ENCODE peak calls at places on chromosomes 16 and 17, in five cellular contexts. One of them, this sample, is unnamed. For H3K36me3 and H3K27me3, the result is how much of the 10 kb centered on the place peaks cover.

GRCh38 chr16:66342294-66342900 is 24.1 kb upstream of the CDH5 start:
- DNase-seq in prostate gland: no peak
- DNase-seq in fibroblast of lung: no peak
- DNase-seq in endodermal cell: peak
- DNase-seq in neural progenitor cell: peak
- DNase-seq in this sample: peak

GRCh38 chr17:34300652-34301390 is 15.3 kb downstream of the CCL11 start:
- DNase-seq in fibroblast of lung: peak
- DNase-seq in neural progenitor cell: no peak
- DNase-seq in prostate gland: no peak
- DNase-seq in endodermal cell: no peak
- DNase-seq in this sample: no peak

GRCh38 chr16:65414284-65414984 is 292.6 kb upstream of the CDH11 start:
- DNase-seq in prostate gland: no peak
- DNase-seq in fibroblast of lung: peak
- DNase-seq in endodermal cell: no peak
- DNase-seq in neural progenitor cell: no peak
- DNase-seq in this sample: no peak

GRCh38 chr16:17063156-17063555 is 407.6 kb downstream of the XYLT1 start:
- DNase-seq in fibroblast of lung: no peak
- DNase-seq in endodermal cell: no peak
- DNase-seq in prostate gland: no peak
- DNase-seq in neural progenitor cell: no peak
- DNase-seq in this sample: no peak

GRCh38 chr16:49460786-49461470 is 87.3 kb downstream of the C16orf78 start:
- DNase-seq in fibroblast of lung: no peak
- DNase-seq in neural progenitor cell: no peak
- DNase-seq in prostate gland: no peak
- DNase-seq in endodermal cell: peak
- DNase-seq in this sample: no peak

GRCh38 chr17:76147211-76148014 is 6.4 kb upstream of the FOXJ1 start:
- DNase-seq in fibroblast of lung: peak
- DNase-seq in prostate gland: no peak
- DNase-seq in endodermal cell: peak
- DNase-seq in neural progenitor cell: no peak
- DNase-seq in this sample: peak

GRCh38 chr17:67707442-67707841 is 10.3 kb upstream of the NOL11 start:
- DNase-seq in endodermal cell: no peak
- DNase-seq in neural progenitor cell: no peak
- DNase-seq in prostate gland: no peak
- DNase-seq in fibroblast of lung: no peak
- DNase-seq in this sample: no peak

GRCh38 chr16:84888450-84888849 is 68.7 kb downstream of the CRISPLD2 start:
- DNase-seq in prostate gland: no peak
- DNase-seq in fibroblast of lung: no peak
- DNase-seq in endodermal cell: no peak
- DNase-seq in neural progenitor cell: no peak
- DNase-seq in this sample: no peak

GRCh38 chr17:40035162-40035559 is 19.0 kb downstream of the MED24 start:
- DNase-seq in fibroblast of lung: peak
- DNase-seq in prostate gland: no peak
- DNase-seq in neural progenitor cell: peak
- DNase-seq in endodermal cell: peak
- DNase-seq in this sample: peak

GRCh38 chr16:84543253-84543652 is 38.8 kb upstream of the MEAK7 start:
- DNase-seq in fibroblast of lung: no peak
- DNase-seq in neural progenitor cell: no peak
- DNase-seq in endodermal cell: no peak
- DNase-seq in prostate gland: no peak
- DNase-seq in this sample: no peak

GRCh38 chr17:75876938-75877751 is 1.2 kb downstream of the TRIM47 start:
- DNase-seq in endodermal cell: peak
- DNase-seq in prostate gland: peak
- DNase-seq in fibroblast of lung: peak
- DNase-seq in neural progenitor cell: peak
- DNase-seq in this sample: peak

GRCh38 chr16:87636050-87636684 is 33.9 kb downstream of the JPH3 start:
- DNase-seq in prostate gland: peak
- DNase-seq in fibroblast of lung: peak
- DNase-seq in endodermal cell: peak
- DNase-seq in neural progenitor cell: peak
- DNase-seq in this sample: peak

GRCh38 chr16:83552193-83552592 is 255.6 kb upstream of the HSBP1 start:
- DNase-seq in prostate gland: no peak
- DNase-seq in neural progenitor cell: no peak
- DNase-seq in endodermal cell: no peak
- DNase-seq in fibroblast of lung: peak
- DNase-seq in this sample: no peak

GRCh38 chr17:34139996-34140395 is 115.1 kb upstream of the CCL2 start:
- DNase-seq in prostate gland: no peak
- DNase-seq in fibroblast of lung: no peak
- DNase-seq in neural progenitor cell: peak
- DNase-seq in endodermal cell: no peak
- DNase-seq in this sample: no peak

GRCh38 chr17:78257810-78258322 is 26.4 kb downstream of the TMEM235 start:
- DNase-seq in neural progenitor cell: no peak
- DNase-seq in fibroblast of lung: no peak
- DNase-seq in endodermal cell: peak
- DNase-seq in prostate gland: no peak
- DNase-seq in this sample: peak

GRCh38 chr17:56887552-56888467 is 26.0 kb downstream of the TRIM25 start:
- DNase-seq in neural progenitor cell: no peak
- DNase-seq in endodermal cell: no peak
- DNase-seq in prostate gland: no peak
- DNase-seq in fibroblast of lung: no peak
- DNase-seq in this sample: no peak

GRCh38 chr17:2874211-2874686 is 78.0 kb downstream of the RAP1GAP2 start:
- DNase-seq in prostate gland: no peak
- DNase-seq in neural progenitor cell: peak
- DNase-seq in fibroblast of lung: no peak
- DNase-seq in endodermal cell: peak
- DNase-seq in this sample: peak

GRCh38 chr17:62823111-62823895 is 15.2 kb upstream of the MARCHF10 start:
- DNase-seq in endodermal cell: peak
- DNase-seq in neural progenitor cell: no peak
- DNase-seq in prostate gland: no peak
- DNase-seq in fibroblast of lung: peak
- DNase-seq in this sample: no peak

GRCh38 chr17:33019161-33019560 is 27.5 kb downstream of the SPACA3 start:
- DNase-seq in fibroblast of lung: no peak
- DNase-seq in prostate gland: no peak
- DNase-seq in neural progenitor cell: no peak
- DNase-seq in endodermal cell: no peak
- DNase-seq in this sample: no peak

GRCh38 chr17:6536053-6536452 is 20.3 kb downstream of the PITPNM3 start:
- DNase-seq in neural progenitor cell: no peak
- DNase-seq in fibroblast of lung: no peak
- DNase-seq in prostate gland: no peak
- DNase-seq in endodermal cell: peak
- DNase-seq in this sample: no peak

GRCh38 chr16:83143788-83144187 is 517.0 kb downstream of the CDH13 start:
- DNase-seq in prostate gland: no peak
- DNase-seq in fibroblast of lung: peak
- DNase-seq in neural progenitor cell: peak
- DNase-seq in endodermal cell: peak
- DNase-seq in this sample: no peak

DNA sequence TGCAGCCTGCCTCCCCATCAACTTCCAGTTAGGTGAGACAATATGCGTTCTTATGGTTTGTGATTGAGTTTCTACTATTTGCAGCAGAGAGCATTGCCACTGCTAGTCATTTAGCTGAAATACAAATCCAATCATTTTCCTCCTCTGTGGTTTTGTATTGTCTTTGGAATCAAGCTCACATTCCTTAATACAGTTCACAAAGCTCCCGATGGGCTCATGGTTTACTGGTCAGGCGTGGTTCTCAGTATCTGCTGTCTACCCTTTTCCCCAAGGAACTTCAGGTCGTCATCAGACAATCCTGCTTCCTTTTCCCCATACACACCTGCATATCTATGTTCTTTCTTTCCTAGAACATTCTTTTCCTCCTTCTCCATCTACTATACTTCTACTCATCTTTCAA is 69.6 kb upstream of the GAS7 start:
- DNase-seq in fibroblast of lung: no peak
- DNase-seq in prostate gland: no peak
- DNase-seq in endodermal cell: no peak
- DNase-seq in neural progenitor cell: no peak
- DNase-seq in this sample: no peak
- H3K4me3 ChIP-seq in fibroblast of lung: no peak
- H3K4me3 ChIP-seq in prostate gland: no peak
- H3K4me3 ChIP-seq in endodermal cell: no peak
- H3K4me3 ChIP-seq in neural progenitor cell: no peak
- H3K4me3 ChIP-seq in this sample: no peak

GRCh38 chr16:30725465-30725792 is 22.8 kb upstream of the PHKG2 start:
- DNase-seq in neural progenitor cell: no peak
- DNase-seq in fibroblast of lung: no peak
- DNase-seq in prostate gland: no peak
- DNase-seq in endodermal cell: no peak
- DNase-seq in this sample: no peak

GRCh38 chr16:30722443-30722842 is 23.5 kb downstream of the SRCAP start:
- DNase-seq in endodermal cell: no peak
- DNase-seq in neural progenitor cell: no peak
- DNase-seq in fibroblast of lung: no peak
- DNase-seq in prostate gland: no peak
- DNase-seq in this sample: peak

GRCh38 chr16:30724641-30725464 is 23.4 kb upstream of the PHKG2 start:
- DNase-seq in prostate gland: no peak
- DNase-seq in neural progenitor cell: no peak
- DNase-seq in fibroblast of lung: no peak
- DNase-seq in endodermal cell: no peak
- DNase-seq in this sample: peak

GRCh38 chr16:30722916-30723315 is 23.9 kb downstream of the SRCAP start:
- DNase-seq in prostate gland: no peak
- DNase-seq in fibroblast of lung: no peak
- DNase-seq in neural progenitor cell: no peak
- DNase-seq in endodermal cell: no peak
- DNase-seq in this sample: no peak

DNA sequence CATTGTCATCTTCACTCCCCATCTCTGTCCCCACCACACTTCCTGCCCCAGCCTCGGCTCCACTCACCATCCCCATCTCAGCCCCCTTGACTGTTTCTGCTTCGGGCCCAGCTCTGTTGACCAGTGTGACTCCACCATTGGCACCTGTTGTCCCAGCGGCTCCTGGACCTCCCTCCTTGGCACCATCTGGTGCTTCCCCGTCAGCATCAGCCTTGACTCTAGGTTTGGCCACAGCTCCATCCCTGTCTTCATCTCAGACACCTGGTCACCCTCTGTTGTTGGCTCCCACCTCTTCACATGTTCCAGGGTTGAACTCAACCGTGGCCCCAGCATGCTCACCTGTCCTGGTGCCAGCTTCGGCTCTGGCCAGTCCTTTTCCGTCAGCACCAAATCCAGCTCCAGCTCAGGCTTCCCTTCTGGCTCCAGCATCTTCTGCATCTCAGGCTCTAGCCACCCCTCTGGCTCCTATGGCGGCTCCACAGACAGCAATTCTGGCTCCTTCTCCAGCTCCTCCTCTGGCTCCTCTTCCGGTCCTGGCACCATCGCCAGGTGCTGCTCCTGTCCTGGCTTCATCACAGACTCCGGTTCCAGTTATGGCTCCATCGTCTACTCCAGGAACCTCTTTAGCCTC is 24.4 kb upstream of the PHKG2 start:
- DNase-seq in endodermal cell: no peak
- DNase-seq in prostate gland: no peak
- DNase-seq in fibroblast of lung: no peak
- DNase-seq in neural progenitor cell: no peak
- DNase-seq in this sample: no peak
- H3K36me3 ChIP-seq in endodermal cell: half or more
- H3K36me3 ChIP-seq in prostate gland: half or more
- H3K36me3 ChIP-seq in fibroblast of lung: under half
- H3K36me3 ChIP-seq in neural progenitor cell: under half
- H3K36me3 ChIP-seq in this sample: under half

GRCh38 chr17:52159159-52159809 is 770 bp upstream of the CA10 start:
- DNase-seq in fibroblast of lung: no peak
- DNase-seq in prostate gland: no peak
- DNase-seq in neural progenitor cell: no peak
- DNase-seq in endodermal cell: peak
- DNase-seq in this sample: peak

GRCh38 chr17:52158450-52159042 is at the start of gene CA10:
- DNase-seq in neural progenitor cell: peak
- DNase-seq in endodermal cell: peak
- DNase-seq in prostate gland: no peak
- DNase-seq in fibroblast of lung: no peak
- DNase-seq in this sample: peak

GRCh38 chr17:52157161-52157560 is 1.4 kb downstream of the CA10 start:
- DNase-seq in fibroblast of lung: no peak
- DNase-seq in prostate gland: no peak
- DNase-seq in endodermal cell: peak
- DNase-seq in neural progenitor cell: no peak
- DNase-seq in this sample: peak

GRCh38 chr17:52157603-52158449 is 688 bp downstream of the CA10 start:
- DNase-seq in neural progenitor cell: peak
- DNase-seq in prostate gland: no peak
- DNase-seq in fibroblast of lung: no peak
- DNase-seq in endodermal cell: peak
- DNase-seq in this sample: peak

GRCh38 chr17:52159810-52160578 is 1.5 kb upstream of the CA10 start:
- DNase-seq in neural progenitor cell: peak
- DNase-seq in prostate gland: no peak
- DNase-seq in endodermal cell: no peak
- DNase-seq in fibroblast of lung: no peak
- DNase-seq in this sample: no peak
- H3K27me3 ChIP-seq in neural progenitor cell: half or more
- H3K27me3 ChIP-seq in prostate gland: under half
- H3K27me3 ChIP-seq in endodermal cell: half or more
- H3K27me3 ChIP-seq in fibroblast of lung: under half
- H3K27me3 ChIP-seq in this sample: under half

GRCh38 chr17:81067331-81067730 is 32.4 kb downstream of the BAIAP2 start:
- DNase-seq in neural progenitor cell: peak
- DNase-seq in fibroblast of lung: peak
- DNase-seq in prostate gland: no peak
- DNase-seq in endodermal cell: no peak
- DNase-seq in this sample: no peak

GRCh38 chr17:81066072-81066471 is 31.1 kb downstream of the BAIAP2 start:
- DNase-seq in endodermal cell: no peak
- DNase-seq in fibroblast of lung: no peak
- DNase-seq in neural progenitor cell: no peak
- DNase-seq in prostate gland: peak
- DNase-seq in this sample: no peak

GRCh38 chr17:81065500-81065899 is 30.5 kb downstream of the BAIAP2 start:
- DNase-seq in endodermal cell: no peak
- DNase-seq in neural progenitor cell: no peak
- DNase-seq in prostate gland: no peak
- DNase-seq in fibroblast of lung: no peak
- DNase-seq in this sample: no peak

GRCh38 chr17:81068411-81068810 is 33.5 kb downstream of the BAIAP2 start:
- DNase-seq in prostate gland: no peak
- DNase-seq in fibroblast of lung: no peak
- DNase-seq in neural progenitor cell: no peak
- DNase-seq in endodermal cell: no peak
- DNase-seq in this sample: no peak

GRCh38 chr17:81066771-81067315 is 31.9 kb downstream of the BAIAP2 start:
- DNase-seq in neural progenitor cell: no peak
- DNase-seq in fibroblast of lung: no peak
- DNase-seq in endodermal cell: no peak
- DNase-seq in prostate gland: no peak
- DNase-seq in this sample: no peak
- H3K4me3 ChIP-seq in neural progenitor cell: no peak
- H3K4me3 ChIP-seq in fibroblast of lung: no peak
- H3K4me3 ChIP-seq in endodermal cell: no peak
- H3K4me3 ChIP-seq in prostate gland: no peak
- H3K4me3 ChIP-seq in this sample: no peak

This sample was measured in H7.